ENCODE peak calls at places on chromosomes 7 and 10, in four cellular contexts. Q is HEK293T, Y is K562, P is HepG2. W is an unnamed sample.

GRCh38 chr10:71285180-71285545 is 33.9 kb upstream of the SLC29A3 start:
- DNase-seq in Q (peak), Y (peak), P (peak), W (peak)

GRCh38 chr10:86178401-86179142 is 188.0 kb downstream of the GRID1 start:
- DNase-seq in Q (peak), Y (peak), P (peak), W (peak)

GRCh38 chr7:135827391-135827790 is 78.8 kb upstream of the FAM180A start:
- DNase-seq in Q (no peak), Y (no peak), P (no peak), W (no peak)

GRCh38 chr7:90597879-90598278 is 1.8 kb downstream of the CDK14 start:
- DNase-seq in Q (no peak), Y (no peak), P (no peak), W (no peak)

GRCh38 chr7:74083928-74084721 is 521 bp downstream of the LIMK1 start:
- DNase-seq in Q (peak), Y (peak), P (no peak), W (no peak)

GRCh38 chr7:96061844-96062243 is 260.1 kb downstream of the SLC25A13 start:
- DNase-seq in Q (no peak), Y (no peak), P (no peak), W (no peak)

GRCh38 chr10:8269976-8270375 is 215.5 kb downstream of the GATA3 start:
- DNase-seq in Q (no peak), Y (no peak), P (no peak), W (no peak)

GRCh38 chr7:130831817-130832481 is 97.9 kb upstream of the KLF14 start:
- DNase-seq in Q (peak), Y (peak), P (peak), W (no peak)

GRCh38 chr7:93622036-93622714 is 47.7 kb upstream of the CALCR start:
- DNase-seq in Q (peak), Y (peak), P (peak), W (peak)

GRCh38 chr10:73512207-73512743 is 16.5 kb upstream of the PPP3CB start:
- DNase-seq in Q (no peak), Y (no peak), P (no peak), W (no peak)

GRCh38 chr7:41788556-41788955 is 85.7 kb upstream of the INHBA start:
- DNase-seq in Q (no peak), Y (no peak), P (no peak), W (no peak)

GRCh38 chr7:39616138-39616537 is 7.2 kb upstream of the RALA start:
- DNase-seq in Q (no peak), Y (no peak), P (no peak), W (no peak)

GRCh38 chr10:86775056-86775858 is 18.8 kb downstream of the BMPR1A start:
- DNase-seq in Q (no peak), Y (peak), P (peak), W (no peak)

GRCh38 chr7:75639071-75639892 is 99.5 kb downstream of the HIP1 start:
- DNase-seq in Q (peak), Y (peak), P (no peak), W (peak)

GRCh38 chr7:27162548-27162848 is 2.8 kb downstream of the HOXA9 start:
- DNase-seq in Q (no peak), Y (no peak), P (no peak), W (no peak)

GRCh38 chr7:154879629-154880028 is 123.3 kb downstream of the PAXIP1 start:
- DNase-seq in Q (no peak), Y (no peak), P (no peak), W (no peak)

GRCh38 chr7:136086712-136087111 is 109.6 kb upstream of the MTPN start:
- DNase-seq in Q (peak), Y (peak), P (peak), W (peak)

GRCh38 chr10:25815236-25815635 is 118.8 kb upstream of the MYO3A start:
- DNase-seq in Q (no peak), Y (no peak), P (no peak), W (no peak)

GRCh38 chr7:150937848-150938561 is 40.1 kb downstream of the KCNH2 start:
- DNase-seq in Q (no peak), Y (peak), P (no peak), W (no peak)

GRCh38 chr10:12221323-12222298 is 25.6 kb downstream of the CDC123 start:
- DNase-seq in Q (no peak), Y (peak), P (peak), W (no peak)

GRCh38 chr7:96407427-96407826 is 85.5 kb upstream of the SLC25A13 start:
- DNase-seq in Q (no peak), Y (no peak), P (no peak), W (no peak)

GRCh38 chr7:141128506-141128905 is 54.6 kb downstream of the TMEM178B start:
- DNase-seq in Q (no peak), Y (no peak), P (no peak), W (no peak)

DNA sequence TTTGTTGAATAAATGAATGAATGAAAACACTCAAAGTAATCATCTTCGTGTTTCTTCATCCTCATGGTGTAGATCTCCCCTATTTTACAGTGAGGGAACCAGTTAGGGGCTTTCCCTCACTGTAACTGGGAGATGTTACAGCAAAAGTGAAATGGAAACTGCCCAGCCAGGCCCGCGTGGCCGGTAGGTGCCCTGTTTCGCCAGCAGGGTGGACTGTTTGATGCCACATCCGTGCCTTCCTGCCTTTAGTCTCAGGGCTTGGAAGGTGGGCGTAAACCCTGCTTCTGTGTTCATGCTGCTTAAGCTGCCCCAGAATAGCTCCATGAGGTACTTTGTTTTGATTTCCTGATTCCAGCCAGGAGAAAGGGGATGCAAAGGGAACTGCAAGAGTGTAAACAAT is 268.8 kb downstream of the PLXNA4 start:
- DNase-seq in Q (no peak), Y (no peak), P (no peak), W (peak)
- TF ChIP-seq ELF4 in Q (no peak), Y (no peak), P (no peak), W (no peak)

GRCh38 chr7:137164251-137164650 is 179.3 kb downstream of the PTN start:
- DNase-seq in Q (no peak), Y (peak), P (no peak), W (no peak)

GRCh38 chr7:137172105-137172590 is 171.4 kb downstream of the PTN start:
- DNase-seq in Q (no peak), Y (no peak), P (no peak), W (no peak)

GRCh38 chr7:137169282-137169698 is 174.2 kb downstream of the PTN start:
- DNase-seq in Q (peak), Y (peak), P (peak), W (peak)

DNA sequence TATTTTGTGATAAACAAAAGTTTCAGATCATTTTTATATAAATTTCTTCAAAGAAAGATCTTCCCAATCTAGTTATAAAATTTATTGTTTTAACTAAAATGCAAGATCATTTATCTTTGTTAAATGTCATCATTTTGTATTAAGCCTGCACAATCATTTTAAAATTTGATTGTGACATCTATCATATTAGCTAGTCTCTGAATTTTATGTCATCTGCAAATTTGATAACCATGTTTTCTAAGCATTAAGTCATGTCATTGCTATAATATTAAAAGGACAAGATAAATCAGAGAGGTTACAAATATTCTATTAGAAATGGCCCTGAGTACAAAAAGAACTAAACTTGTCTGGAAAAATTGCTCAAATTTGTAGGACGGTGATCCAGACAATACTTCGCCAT is 175.9 kb downstream of the PTN start:
- DNase-seq in Q (no peak), Y (no peak), P (no peak), W (no peak)
- TF ChIP-seq ELF4 in Q (no peak), Y (no peak), P (no peak), W (no peak)

DNA sequence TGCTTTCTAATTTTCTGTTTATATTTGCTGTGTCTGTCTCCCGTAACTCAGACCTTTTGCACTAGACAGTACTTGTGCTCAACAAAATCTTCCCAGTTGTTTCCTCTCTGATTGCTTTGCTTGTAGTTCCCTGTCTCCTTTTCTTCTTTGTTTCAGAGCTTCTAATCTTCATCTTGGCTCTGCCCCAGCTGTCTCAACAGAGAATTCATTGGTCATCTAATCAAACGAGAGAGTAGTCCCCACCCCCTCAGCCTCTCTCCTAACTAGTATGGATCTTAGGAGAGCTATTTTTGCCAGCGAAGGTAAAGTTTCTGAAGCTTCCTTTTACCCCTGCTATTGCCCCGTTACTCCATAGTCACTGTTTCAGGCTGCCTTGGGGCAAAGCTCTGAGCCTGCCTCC is 32.8 kb downstream of the SLC26A4 start:
- DNase-seq in Q (no peak), Y (no peak), P (no peak), W (no peak)
- TF ChIP-seq ELF4 in Q (no peak), Y (no peak), P (no peak), W (no peak)

DNA sequence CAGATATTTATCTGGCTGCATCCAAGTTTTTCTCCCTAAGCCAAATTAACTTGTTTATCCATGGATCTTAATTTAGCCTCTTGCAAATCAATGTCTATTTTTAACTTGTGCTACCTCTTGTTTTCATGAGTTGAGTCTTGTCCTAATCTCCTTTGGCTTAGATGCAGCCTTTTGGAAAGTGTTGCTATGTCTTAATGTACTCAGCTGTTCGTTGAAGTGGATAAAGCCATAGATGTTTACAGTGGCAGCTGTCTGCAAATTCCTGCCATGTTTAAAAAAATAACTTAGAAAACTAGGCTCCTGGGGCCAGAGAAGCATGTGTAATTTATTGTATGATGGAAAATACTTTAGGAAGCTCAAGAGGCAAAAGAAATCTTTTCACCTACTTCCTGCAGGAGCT is 253.0 kb upstream of the RHOBTB1 start:
- DNase-seq in Q (no peak), Y (no peak), P (no peak), W (no peak)
- TF ChIP-seq ELF4 in Q (no peak), Y (no peak), P (no peak), W (no peak)

GRCh38 chr10:74967850-74968620 is 141.6 kb downstream of the KAT6B start:
- DNase-seq in Q (no peak), Y (no peak), P (peak), W (no peak)
- TF ChIP-seq ELF4 in Q (no peak), Y (no peak), P (no peak), W (no peak)

GRCh38 chr7:17139081-17139480 is 159.4 kb upstream of the AHR start:
- DNase-seq in Q (no peak), Y (no peak), P (no peak), W (no peak)

GRCh38 chr7:17140421-17140820 is 158.0 kb upstream of the AHR start:
- DNase-seq in Q (no peak), Y (no peak), P (no peak), W (no peak)

GRCh38 chr7:17142831-17143541 is 155.5 kb upstream of the AHR start:
- DNase-seq in Q (no peak), Y (no peak), P (peak), W (no peak)

GRCh38 chr7:17147409-17147808 is 151.0 kb upstream of the AHR start:
- DNase-seq in Q (no peak), Y (no peak), P (no peak), W (no peak)

DNA sequence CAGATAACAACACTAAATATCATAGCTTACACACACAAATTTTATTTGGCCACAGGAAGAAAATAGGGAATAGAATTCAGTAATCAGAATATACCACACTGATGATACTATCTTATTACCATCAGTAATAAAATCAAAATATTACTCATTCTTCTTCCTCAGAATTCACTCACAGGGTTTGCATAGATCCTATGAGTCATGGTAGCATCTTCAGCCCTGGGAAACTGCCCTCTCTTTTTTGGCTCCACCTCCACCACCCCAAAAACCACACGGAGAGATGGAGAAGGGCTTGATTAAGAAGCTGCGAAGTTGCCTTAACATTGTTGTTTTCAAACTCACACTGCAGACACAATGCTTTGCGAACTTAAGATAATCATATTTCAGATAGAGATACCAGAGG is 154.1 kb upstream of the AHR start:
- DNase-seq in Q (no peak), Y (peak), P (no peak), W (no peak)
- TF ChIP-seq ELF4 in Q (no peak), Y (no peak), P (no peak), W (no peak)

GRCh38 chr10:45500798-45501197 is 126.8 kb downstream of the ALOX5 start:
- DNase-seq in Q (no peak), Y (no peak), P (no peak), W (no peak)

GRCh38 chr10:45505336-45505735 is 131.3 kb downstream of the ALOX5 start:
- DNase-seq in Q (no peak), Y (no peak), P (no peak), W (no peak)

GRCh38 chr10:45500304-45500703 is 126.3 kb downstream of the ALOX5 start:
- DNase-seq in Q (no peak), Y (no peak), P (no peak), W (no peak)

GRCh38 chr10:45501791-45502190 is 127.8 kb downstream of the ALOX5 start:
- DNase-seq in Q (no peak), Y (no peak), P (no peak), W (no peak)

GRCh38 chr10:45502458-45502857 is 128.4 kb downstream of the ALOX5 start:
- DNase-seq in Q (no peak), Y (no peak), P (peak), W (no peak)
- TF ChIP-seq ELF4 in Q (no peak), Y (no peak), P (no peak), W (no peak)

GRCh38 chr10:10826125-10826524 is 191.5 kb upstream of the CELF2 start:
- DNase-seq in Q (no peak), Y (no peak), P (no peak), W (no peak)

GRCh38 chr10:10830316-10831061 is 187.2 kb upstream of the CELF2 start:
- DNase-seq in Q (no peak), Y (no peak), P (no peak), W (no peak)

GRCh38 chr10:10821926-10822325 is 195.7 kb upstream of the CELF2 start:
- DNase-seq in Q (no peak), Y (no peak), P (no peak), W (no peak)

GRCh38 chr10:10819206-10819856 is 198.3 kb upstream of the CELF2 start:
- DNase-seq in Q (no peak), Y (no peak), P (no peak), W (no peak)

DNA sequence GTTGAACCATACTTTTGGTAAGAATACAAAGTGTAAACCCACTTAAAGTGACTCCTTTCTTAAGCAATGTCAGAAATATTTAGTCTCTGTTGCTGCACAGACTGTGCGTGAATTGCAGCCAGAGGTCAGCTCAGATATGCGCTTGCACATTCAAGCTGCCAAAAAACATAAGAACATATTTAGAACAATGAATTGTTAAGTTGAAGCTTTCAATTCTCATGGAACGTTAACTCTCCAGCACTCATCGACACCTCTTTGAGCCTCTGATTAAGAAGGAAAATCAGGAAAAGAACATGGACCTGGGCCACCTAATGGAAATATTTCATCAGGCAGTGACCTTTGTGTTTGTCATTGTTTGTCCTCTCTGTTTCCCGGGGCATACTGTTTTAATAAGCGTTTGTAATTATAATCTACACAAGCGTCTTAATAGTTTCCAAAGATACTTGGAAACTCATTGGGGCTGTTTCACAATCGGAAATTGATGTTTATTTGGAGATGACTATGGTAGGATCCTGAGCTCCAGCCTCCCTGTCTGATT is 193.0 kb upstream of the CELF2 start:
- DNase-seq in Q (no peak), Y (no peak), P (no peak), W (no peak)
- TF ChIP-seq ELF4 in Q (no peak), Y (no peak), P (no peak), W (no peak)

DNA sequence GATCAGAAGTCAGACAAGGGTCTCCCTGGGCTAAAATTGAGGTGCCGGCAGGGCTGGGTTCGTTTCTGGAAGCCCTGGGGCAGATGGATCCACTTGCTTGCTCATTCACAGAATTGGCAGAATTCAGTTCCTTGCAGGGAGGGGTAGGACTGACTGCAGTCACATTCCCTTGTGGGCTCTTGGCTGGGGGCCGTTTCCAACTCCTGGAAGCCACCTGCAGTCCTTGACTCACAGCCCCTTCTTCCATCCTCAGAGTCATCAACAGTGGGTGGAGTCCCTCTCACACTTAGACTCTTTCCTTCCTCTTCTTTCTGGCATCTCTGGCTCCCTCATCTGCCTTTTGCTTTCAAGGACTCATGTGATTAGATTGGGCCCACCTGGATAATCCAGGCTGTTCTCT is 54.6 kb upstream of the NANOS1 start:
- DNase-seq in Q (no peak), Y (no peak), P (no peak), W (no peak)
- TF ChIP-seq ELF4 in Q (no peak), Y (no peak), P (no peak), W (no peak)

DNA sequence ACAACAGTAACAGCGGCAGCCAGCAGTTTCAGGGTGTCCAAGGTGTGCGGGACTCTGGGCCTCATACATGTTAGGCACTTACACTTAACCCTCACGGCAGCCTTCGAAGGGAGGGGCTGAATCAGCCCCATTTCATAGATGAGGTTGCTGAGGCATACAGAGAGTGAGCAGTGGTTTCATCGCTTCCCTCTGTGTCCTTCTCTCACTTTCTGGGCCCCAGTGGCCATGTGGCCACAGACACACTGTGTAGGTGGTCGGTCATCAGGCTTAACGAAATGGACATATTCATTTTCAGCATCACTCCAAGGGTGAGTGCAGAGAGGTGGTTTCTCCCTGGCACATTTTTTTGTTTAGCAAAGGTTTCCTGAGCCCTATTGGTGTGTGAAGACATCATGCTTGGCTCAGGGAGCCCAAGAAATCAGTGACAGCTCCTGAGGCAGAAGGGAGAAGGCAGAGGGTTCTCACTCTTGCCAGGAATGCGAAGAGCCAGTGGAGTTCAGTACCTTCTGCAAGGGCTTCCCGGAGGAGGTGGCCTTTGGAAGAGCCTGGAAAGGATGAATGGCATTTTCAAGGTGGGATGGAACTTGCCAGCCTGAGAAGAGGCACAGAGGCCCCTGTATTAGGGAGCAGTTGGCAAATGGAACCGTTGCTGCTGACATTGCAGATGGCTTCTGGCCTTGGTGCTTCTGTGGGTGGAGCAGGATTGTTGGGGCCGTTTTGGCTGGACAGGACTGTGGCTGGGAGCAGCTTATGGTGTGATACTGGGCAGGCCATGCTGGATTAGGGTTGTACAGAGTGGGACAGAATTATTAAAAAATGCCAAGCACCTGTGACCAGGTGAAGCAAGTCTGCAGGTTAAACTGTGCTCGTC is 61.7 kb upstream of the PPIF start:
- DNase-seq in Q (no peak), Y (no peak), P (no peak), W (no peak)
- TF ChIP-seq ELF4 in Q (no peak), Y (no peak), P (no peak), W (no peak)